ENCODE peak calls at places on chromosomes 5 and 9, in six cellular contexts. P, X, O, Y, R and N are unnamed samples.

GRCh38 chr5:59042201-59042600 is 459.3 kb downstream of the RAB3C start:
- DNase-seq in X (no peak), Y (no peak), O (peak), P (peak), R (no peak), N (no peak)

GRCh38 chr9:86866739-86867138 is 80.6 kb downstream of the GAS1 start:
- DNase-seq in R (no peak), X (no peak), P (no peak), O (no peak), Y (no peak), N (no peak)

GRCh38 chr5:16943846-16944675 is 8.0 kb upstream of the MYO10 start:
- DNase-seq in P (no peak), R (no peak), X (no peak), Y (no peak), O (no peak), N (no peak)

GRCh38 chr5:73701566-73701965 is 75.6 kb downstream of the ARHGEF28 start:
- DNase-seq in P (no peak), O (peak), Y (no peak), X (no peak), R (peak), N (peak)

GRCh38 chr5:133729800-133730199 is 117.5 kb upstream of the FSTL4 start:
- DNase-seq in R (no peak), X (no peak), P (no peak), Y (no peak), O (no peak), N (no peak)

GRCh38 chr5:38201158-38201557 is 57.2 kb upstream of the EGFLAM start:
- DNase-seq in Y (no peak), P (no peak), O (no peak), X (no peak), R (no peak), N (no peak)

GRCh38 chr5:5467737-5468136 is 45.3 kb downstream of the ICE1 start:
- DNase-seq in P (no peak), Y (peak), R (no peak), X (no peak), O (no peak), N (no peak)

GRCh38 chr9:37528652-37529072 is 42.9 kb downstream of the POLR1E start:
- DNase-seq in P (no peak), O (no peak), X (no peak), R (no peak), Y (no peak), N (no peak)

GRCh38 chr9:136205707-136205992 is 722 bp upstream of the LHX3 start:
- DNase-seq in X (no peak), O (no peak), R (no peak), Y (no peak), P (no peak), N (no peak)

GRCh38 chr5:159792180-159792579 is 124.1 kb upstream of the ADRA1B start:
- DNase-seq in Y (no peak), R (no peak), X (no peak), P (no peak), O (peak), N (no peak)

GRCh38 chr9:107819772-107820171 is 330.2 kb upstream of the KLF4 start:
- DNase-seq in Y (peak), O (no peak), P (no peak), R (no peak), X (no peak), N (no peak)

GRCh38 chr9:128575469-128575868 is 23.1 kb downstream of the SPTAN1 start:
- DNase-seq in R (no peak), X (peak), O (no peak), Y (peak), P (no peak), N (no peak)

GRCh38 chr5:83512051-83512745 is 40.7 kb downstream of the VCAN start:
- DNase-seq in R (no peak), Y (no peak), O (no peak), X (peak), P (peak), N (no peak)

GRCh38 chr5:66291771-66292170 is 147.7 kb downstream of the SREK1 start:
- DNase-seq in P (no peak), R (no peak), X (no peak), Y (no peak), O (no peak), N (no peak)

GRCh38 chr9:77909306-77909705 is 122.3 kb downstream of the GNAQ start:
- DNase-seq in X (no peak), Y (no peak), P (no peak), O (no peak), R (no peak), N (no peak)

GRCh38 chr5:179559280-179560252 is 9.2 kb downstream of the RUFY1 start:
- DNase-seq in O (peak), P (peak), R (peak), Y (peak), X (peak), N (peak)

GRCh38 chr9:6014668-6015270 is 655 bp downstream of the RANBP6 start:
- DNase-seq in X (peak), P (peak), Y (no peak), R (peak), O (peak), N (peak)

GRCh38 chr5:66828551-66829421 is 232.6 kb downstream of the MAST4 start:
- DNase-seq in R (peak), O (peak), X (peak), Y (peak), P (peak), N (peak)

GRCh38 chr5:56247596-56247995 is 14.5 kb upstream of the ANKRD55 start:
- DNase-seq in X (peak), R (no peak), O (no peak), Y (no peak), P (peak), N (no peak)

GRCh38 chr5:923473-923873 is 30.8 kb downstream of the TRIP13 start:
- DNase-seq in Y (peak), P (peak), O (peak), R (peak), X (peak), N (no peak)

GRCh38 chr5:145855842-145856267 is 17.0 kb downstream of the GRXCR2 start:
- DNase-seq in P (no peak), R (no peak), O (peak), X (no peak), Y (peak), N (no peak)

GRCh38 chr5:115602585-115603125 is 376 bp upstream of the TICAM2 start:
- DNase-seq in O (peak), X (no peak), R (no peak), Y (no peak), P (no peak), N (no peak)